ENCODE peak calls at places on chromosomes 5 and 9, in six cellular contexts. E is pancreas, V is PC-9, T is neural progenitor cell, N is IMR-90, F is PC-3. Y is an unnamed sample.

GRCh38 chr9:129140397-129141065 is 29.3 kb downstream of the PTPA start:
- DNase-seq in E (peak; percentile 50), V (peak; percentile 44), T (peak; percentile 58), N (peak; percentile 45), F (peak; percentile 49), Y (no peak)

GRCh38 chr5:110345623-110346022 is 380.8 kb downstream of the TMEM232 start:
- DNase-seq in E (no peak), V (no peak), T (no peak), N (no peak), F (no peak), Y (no peak)

GRCh38 chr5:175745212-175745611 is 87.3 kb downstream of the HRH2 start:
- DNase-seq in E (no peak), V (peak; percentile 45), T (no peak), N (no peak), F (peak; percentile 51), Y (no peak)

GRCh38 chr9:132242621-132243155 is 80.8 kb downstream of the NTNG2 start:
- DNase-seq in E (no peak), V (no peak), T (peak; percentile 54), N (no peak), F (no peak), Y (no peak)

GRCh38 chr9:95031711-95032461 is 285.6 kb downstream of the FANCC start:
- DNase-seq in E (peak; percentile 91), V (no peak), T (peak; percentile 60), N (no peak), F (no peak), Y (no peak)

GRCh38 chr5:56580864-56581263 is 234.5 kb upstream of the MAP3K1 start:
- DNase-seq in E (no peak), V (no peak), T (no peak), N (no peak), F (no peak), Y (no peak)

GRCh38 chr9:123637940-123638634 is 282.1 kb downstream of the CRB2 start:
- DNase-seq in E (no peak), V (no peak), T (no peak), N (peak; percentile 3), F (no peak), Y (no peak)

GRCh38 chr9:4550777-4551476 is 60.7 kb downstream of the SLC1A1 start:
- DNase-seq in E (no peak), V (no peak), T (no peak), N (peak; percentile 36), F (no peak), Y (no peak)

GRCh38 chr5:9350301-9350797 is 195.5 kb downstream of the SEMA5A start:
- DNase-seq in E (no peak), V (no peak), T (no peak), N (peak; percentile 25), F (peak; percentile 52), Y (no peak)

GRCh38 chr9:113155911-113156559 is 5.2 kb downstream of the SLC31A2 start:
- DNase-seq in E (no peak), V (no peak), T (no peak), N (no peak), F (no peak), Y (no peak)

GRCh38 chr5:142512680-142513042 is 173.2 kb downstream of the FGF1 start:
- DNase-seq in E (no peak), V (peak; percentile 97), T (no peak), N (peak; percentile 62), F (peak; percentile 69), Y (no peak)

GRCh38 chr9:137149942-137150484 is 11.1 kb downstream of the GRIN1 start:
- DNase-seq in E (no peak), V (no peak), T (no peak), N (no peak), F (no peak), Y (no peak)

GRCh38 chr5:69418559-69418958 is 3.6 kb downstream of the MARVELD2 start:
- DNase-seq in E (no peak), V (no peak), T (no peak), N (no peak), F (no peak), Y (no peak)

GRCh38 chr9:87292449-87293191 is 205.0 kb upstream of the DAPK1 start:
- DNase-seq in E (no peak), V (no peak), T (no peak), N (peak; percentile 58), F (no peak), Y (no peak)

GRCh38 chr9:82342046-82342445 is 353.5 kb downstream of the SPATA31D1 start:
- DNase-seq in E (no peak), V (no peak), T (no peak), N (no peak), F (no peak), Y (no peak)

GRCh38 chr9:88011005-88011766 is 36.9 kb upstream of the CDK20 start:
- DNase-seq in E (no peak), V (no peak), T (peak; percentile 21), N (peak; percentile 15), F (peak; percentile 43), Y (no peak)

GRCh38 chr5:63145167-63145566 is 566.5 kb downstream of the LRRC70 start:
- DNase-seq in E (no peak), V (no peak), T (no peak), N (no peak), F (no peak), Y (no peak)

GRCh38 chr9:131776473-131776872 is 36.6 kb upstream of the RAPGEF1 start:
- DNase-seq in E (no peak), V (no peak), T (peak; percentile 93), N (peak; percentile 36), F (peak; percentile 39), Y (no peak)

GRCh38 chr5:36393656-36394438 is 92.1 kb upstream of the RANBP3L start:
- DNase-seq in E (no peak), V (no peak), T (no peak), N (no peak), F (peak; percentile 40), Y (no peak)

GRCh38 chr9:86454701-86455402 is 100.6 kb upstream of the TUT7 start:
- DNase-seq in E (no peak), V (no peak), T (no peak), N (peak; percentile 1), F (no peak), Y (no peak)

GRCh38 chr9:91733006-91733624 is 216.9 kb downstream of the ROR2 start:
- DNase-seq in E (no peak), V (no peak), T (no peak), N (no peak), F (no peak), Y (no peak)

GRCh38 chr5:143164557-143164956 is 238.9 kb downstream of the NR3C1 start:
- DNase-seq in E (no peak), V (no peak), T (no peak), N (peak; percentile 34), F (no peak), Y (no peak)

GRCh38 chr5:18985397-18985796 is 1002.6 kb downstream of the CDH18 start:
- DNase-seq in E (no peak), V (no peak), T (peak; percentile 75), N (no peak), F (peak; percentile 67), Y (no peak)

GRCh38 chr5:1763548-1763911 is 36.1 kb downstream of the MRPL36 start:
- DNase-seq in E (no peak), V (peak; percentile 57), T (peak; percentile 78), N (peak; percentile 72), F (peak; percentile 73), Y (no peak)

GRCh38 chr9:128913048-128913900 is 7.5 kb upstream of the PHYHD1 start:
- DNase-seq in E (no peak), V (no peak), T (no peak), N (no peak), F (no peak), Y (no peak)

GRCh38 chr9:23123048-23123632 is 676.5 kb downstream of the DMRTA1 start:
- DNase-seq in E (no peak), V (no peak), T (peak; percentile 69), N (peak; percentile 27), F (peak; percentile 52), Y (no peak)

GRCh38 chr9:120914410-120914809 is 12.2 kb downstream of the TRAF1 start:
- DNase-seq in E (no peak), V (no peak), T (no peak), N (no peak), F (no peak), Y (no peak)

GRCh38 chr9:76216161-76216649 is 178.0 kb downstream of the RFK start:
- DNase-seq in E (no peak), V (peak; percentile 97), T (no peak), N (peak; percentile 98), F (peak; percentile 5), Y (no peak)

GRCh38 chr9:111533099-111533785 is 8.3 kb downstream of the ZNF483 start:
- DNase-seq in E (no peak), V (no peak), T (no peak), N (peak; percentile 40), F (no peak), Y (no peak)
- H3K9me3 ChIP-seq in E (no peaks in the 10 kb centered on the region), V (peaks cover 39% of the 10 kb centered on the region), T (peaks cover 10% of the 10 kb centered on the region), N (peaks cover 30% of the 10 kb centered on the region), F (peaks cover under 1% of the 10 kb centered on the region), Y (peaks cover 10% of the 10 kb centered on the region)

GRCh38 chr5:171855265-171855664 is 69.6 kb downstream of the SMIM23 start:
- DNase-seq in E (no peak), V (no peak), T (no peak), N (no peak), F (no peak), Y (no peak)
- H3K9me3 ChIP-seq in E (no peaks in the 10 kb centered on the region), V (no peaks in the 10 kb centered on the region), T (no peaks in the 10 kb centered on the region), N (no peaks in the 10 kb centered on the region), F (no peaks in the 10 kb centered on the region), Y (no peaks in the 10 kb centered on the region)

DNA sequence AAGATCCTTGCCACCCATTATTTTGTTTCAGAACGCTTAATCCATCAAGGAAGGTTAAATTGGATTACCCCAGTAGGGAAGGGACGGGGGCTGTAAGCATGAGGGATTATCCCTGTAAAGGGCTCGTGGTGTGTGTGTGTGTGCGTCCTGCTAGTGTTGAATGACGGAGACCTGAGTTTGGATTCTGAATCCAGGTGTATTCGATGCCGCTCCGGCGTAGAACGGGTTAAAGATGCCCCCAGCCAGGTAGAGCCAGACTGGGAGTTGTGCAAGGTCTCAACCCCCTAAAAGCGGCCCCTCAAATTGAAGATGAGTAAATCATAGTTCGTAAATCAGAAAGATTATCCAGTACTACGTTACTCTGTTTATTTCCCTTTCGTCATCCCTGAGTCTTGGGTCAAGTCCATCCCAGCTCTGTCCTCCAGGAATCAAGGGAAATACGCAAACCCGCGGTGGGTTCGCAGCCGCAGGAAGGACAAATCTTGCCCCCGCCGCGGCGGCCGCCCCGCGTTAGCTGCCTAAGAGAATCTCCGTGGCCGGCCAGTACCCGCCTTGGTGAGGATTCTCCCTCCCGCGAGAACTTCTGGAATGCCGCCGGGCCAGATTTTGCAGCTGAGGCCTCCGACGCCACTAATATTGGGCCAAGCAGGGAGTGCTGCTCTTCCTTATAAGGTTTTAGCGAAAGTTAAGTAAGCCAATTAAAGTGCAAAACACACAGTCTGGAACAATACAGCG is 586 bp upstream of the MTAP start:
- DNase-seq in E (peak; percentile 71), V (no peak), T (peak; percentile 79), N (peak; percentile 85), F (peak; percentile 80), Y (no peak)
- H3K9me3 ChIP-seq in E (no peaks in the 10 kb centered on the region), V (no peaks in the 10 kb centered on the region), T (no peaks in the 10 kb centered on the region), N (no peaks in the 10 kb centered on the region), F (no peaks in the 10 kb centered on the region), Y (no peaks in the 10 kb centered on the region)

GRCh38 chr5:23466401-23466886 is 41.0 kb upstream of the PRDM9 start:
- DNase-seq in E (no peak), V (peak; percentile 70), T (peak; percentile 2), N (no peak), F (peak; percentile 93), Y (no peak)

GRCh38 chr5:23459214-23459613 is 48.2 kb upstream of the PRDM9 start:
- DNase-seq in E (no peak), V (no peak), T (no peak), N (no peak), F (no peak), Y (no peak)

GRCh38 chr5:23457780-23458179 is 49.6 kb upstream of the PRDM9 start:
- DNase-seq in E (no peak), V (no peak), T (no peak), N (no peak), F (no peak), Y (no peak)

GRCh38 chr5:23461576-23461975 is 45.8 kb upstream of the PRDM9 start:
- DNase-seq in E (no peak), V (no peak), T (no peak), N (no peak), F (no peak), Y (no peak)
- H3K9me3 ChIP-seq in E (no peaks in the 10 kb centered on the region), V (no peaks in the 10 kb centered on the region), T (no peaks in the 10 kb centered on the region), N (peaks cover 7% of the 10 kb centered on the region), F (no peaks in the 10 kb centered on the region), Y (peaks cover 2% of the 10 kb centered on the region)

Y was measured in T-helper 17 cell.